ENCODE peak calls at places on chromosomes 7 and 10, in four cellular contexts. One of them, this sample, is unnamed.

GRCh38 chr10:112634096-112634830 is 187.2 kb downstream of the VTI1A start:
- DNase-seq in AG09309: no peak
- DNase-seq in tibial nerve: no peak
- DNase-seq in keratinocyte: no peak
- DNase-seq in this sample: no peak

GRCh38 chr10:23918839-23919238 is 290.1 kb upstream of the KIAA1217 start:
- DNase-seq in AG09309: no peak
- DNase-seq in tibial nerve: no peak
- DNase-seq in keratinocyte: no peak
- DNase-seq in this sample: no peak

GRCh38 chr10:58782876-58783859 is 270.5 kb downstream of the BICC1 start:
- DNase-seq in AG09309: peak
- DNase-seq in tibial nerve: no peak
- DNase-seq in keratinocyte: no peak
- DNase-seq in this sample: no peak

GRCh38 chr10:48205918-48206317 is 68.6 kb downstream of the FRMPD2 start:
- DNase-seq in AG09309: no peak
- DNase-seq in tibial nerve: no peak
- DNase-seq in keratinocyte: no peak
- DNase-seq in this sample: no peak

GRCh38 chr10:121337356-121337936 is 260.8 kb downstream of the FGFR2 start:
- DNase-seq in AG09309: no peak
- DNase-seq in tibial nerve: no peak
- DNase-seq in keratinocyte: no peak
- DNase-seq in this sample: no peak

GRCh38 chr7:147941316-147941715 is 649.2 kb upstream of the C7orf33 start:
- DNase-seq in AG09309: no peak
- DNase-seq in tibial nerve: no peak
- DNase-seq in keratinocyte: no peak
- DNase-seq in this sample: no peak

GRCh38 chr7:100407285-100408180 is 21.0 kb downstream of the ZCWPW1 start:
- DNase-seq in AG09309: peak
- DNase-seq in tibial nerve: no peak
- DNase-seq in keratinocyte: no peak
- DNase-seq in this sample: no peak

GRCh38 chr10:4053940-4054339 is 268.9 kb upstream of the KLF6 start:
- DNase-seq in AG09309: no peak
- DNase-seq in tibial nerve: no peak
- DNase-seq in keratinocyte: no peak
- DNase-seq in this sample: no peak

GRCh38 chr10:30708234-30708633 is 78.7 kb upstream of the LYZL2 start:
- DNase-seq in AG09309: no peak
- DNase-seq in tibial nerve: no peak
- DNase-seq in keratinocyte: no peak
- DNase-seq in this sample: no peak

GRCh38 chr7:135798104-135798503 is 49.5 kb upstream of the FAM180A start:
- DNase-seq in AG09309: no peak
- DNase-seq in tibial nerve: no peak
- DNase-seq in keratinocyte: no peak
- DNase-seq in this sample: no peak

GRCh38 chr7:70303309-70303708 is 705.0 kb downstream of the AUTS2 start:
- DNase-seq in AG09309: no peak
- DNase-seq in tibial nerve: no peak
- DNase-seq in keratinocyte: no peak
- DNase-seq in this sample: no peak

GRCh38 chr10:65941098-65941655 is 984.7 kb upstream of the LRRTM3 start:
- DNase-seq in AG09309: no peak
- DNase-seq in tibial nerve: no peak
- DNase-seq in keratinocyte: no peak
- DNase-seq in this sample: no peak

GRCh38 chr7:103637080-103637479 is 191.1 kb upstream of the SLC26A5 start:
- DNase-seq in AG09309: peak
- DNase-seq in tibial nerve: no peak
- DNase-seq in keratinocyte: peak
- DNase-seq in this sample: no peak

GRCh38 chr10:76647276-76647675 is 990.3 kb downstream of the KCNMA1 start:
- DNase-seq in AG09309: no peak
- DNase-seq in tibial nerve: no peak
- DNase-seq in keratinocyte: no peak
- DNase-seq in this sample: no peak

GRCh38 chr7:135575296-135575695 is 17.6 kb downstream of the NUP205 start:
- DNase-seq in AG09309: no peak
- DNase-seq in tibial nerve: no peak
- DNase-seq in keratinocyte: no peak
- DNase-seq in this sample: no peak

GRCh38 chr7:84857336-84857735 is 329.5 kb downstream of the SEMA3D start:
- DNase-seq in AG09309: no peak
- DNase-seq in tibial nerve: no peak
- DNase-seq in keratinocyte: no peak
- DNase-seq in this sample: no peak

GRCh38 chr10:73731588-73732375 is 12.4 kb upstream of the SEC24C start:
- DNase-seq in AG09309: no peak
- DNase-seq in tibial nerve: no peak
- DNase-seq in keratinocyte: no peak
- DNase-seq in this sample: no peak
- H3K4me3 ChIP-seq in AG09309: no peak
- H3K4me3 ChIP-seq in tibial nerve: no peak
- H3K4me3 ChIP-seq in keratinocyte: no peak
- H3K4me3 ChIP-seq in this sample: peak

GRCh38 chr7:111532625-111533024 is 29.7 kb downstream of the IMMP2L start:
- DNase-seq in AG09309: no peak
- DNase-seq in tibial nerve: no peak
- DNase-seq in keratinocyte: no peak
- DNase-seq in this sample: no peak

GRCh38 chr7:111535142-111535541 is 27.1 kb downstream of the IMMP2L start:
- DNase-seq in AG09309: no peak
- DNase-seq in tibial nerve: no peak
- DNase-seq in keratinocyte: no peak
- DNase-seq in this sample: no peak

GRCh38 chr7:111530356-111530668 is 32.0 kb downstream of the IMMP2L start:
- DNase-seq in AG09309: no peak
- DNase-seq in tibial nerve: no peak
- DNase-seq in keratinocyte: no peak
- DNase-seq in this sample: no peak

GRCh38 chr7:111529507-111530355 is 32.6 kb downstream of the IMMP2L start:
- DNase-seq in AG09309: peak
- DNase-seq in tibial nerve: no peak
- DNase-seq in keratinocyte: no peak
- DNase-seq in this sample: no peak

DNA sequence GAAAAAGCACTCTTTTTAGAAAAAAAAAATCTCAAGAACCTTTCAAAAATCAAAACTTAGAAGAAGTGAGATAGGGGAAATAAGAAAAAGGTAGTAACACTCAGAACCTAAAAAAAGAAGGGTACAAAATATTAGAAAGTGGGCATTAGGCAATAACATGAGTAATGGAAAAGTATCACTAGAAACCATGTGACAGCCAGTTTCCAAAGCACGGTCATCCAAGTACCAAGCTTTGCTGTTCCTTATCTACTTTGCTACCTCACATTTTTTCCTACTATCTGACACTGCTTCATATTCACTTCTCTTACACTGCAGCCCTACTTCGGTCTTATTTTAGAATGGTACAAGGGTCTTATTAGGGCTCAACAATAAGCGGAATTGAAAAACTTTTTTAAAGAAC is 30.3 kb downstream of the IMMP2L start:
- DNase-seq in AG09309: no peak
- DNase-seq in tibial nerve: no peak
- DNase-seq in keratinocyte: no peak
- DNase-seq in this sample: no peak
- TF ChIP-seq CTCF in AG09309: no peak
- TF ChIP-seq CTCF in tibial nerve: no peak
- TF ChIP-seq CTCF in keratinocyte: no peak
- TF ChIP-seq CTCF in this sample: no peak

GRCh38 chr10:24920907-24921881 is 31.2 kb downstream of the PRTFDC1 start:
- DNase-seq in AG09309: peak
- DNase-seq in tibial nerve: no peak
- DNase-seq in keratinocyte: no peak
- DNase-seq in this sample: peak
- H3K4me3 ChIP-seq in AG09309: no peak
- H3K4me3 ChIP-seq in tibial nerve: no peak
- H3K4me3 ChIP-seq in keratinocyte: no peak
- H3K4me3 ChIP-seq in this sample: no peak

GRCh38 chr7:157136372-157136771 is 2.4 kb upstream of the UBE3C start:
- DNase-seq in AG09309: peak
- DNase-seq in tibial nerve: no peak
- DNase-seq in keratinocyte: peak
- DNase-seq in this sample: no peak
- TF ChIP-seq CTCF in AG09309: peak
- TF ChIP-seq CTCF in tibial nerve: no peak
- TF ChIP-seq CTCF in keratinocyte: peak
- TF ChIP-seq CTCF in this sample: no peak

GRCh38 chr7:73770860-73771665 is 993 bp upstream of the CLDN3 start:
- DNase-seq in AG09309: no peak
- DNase-seq in tibial nerve: no peak
- DNase-seq in keratinocyte: no peak
- DNase-seq in this sample: no peak

GRCh38 chr7:73768661-73769480 is 1.2 kb downstream of the CLDN3 start:
- DNase-seq in AG09309: no peak
- DNase-seq in tibial nerve: no peak
- DNase-seq in keratinocyte: no peak
- DNase-seq in this sample: no peak

GRCh38 chr7:73769481-73770001 is 529 bp downstream of the CLDN3 start:
- DNase-seq in AG09309: no peak
- DNase-seq in tibial nerve: no peak
- DNase-seq in keratinocyte: no peak
- DNase-seq in this sample: no peak

GRCh38 chr7:73766556-73767229 is 3.4 kb downstream of the CLDN3 start:
- DNase-seq in AG09309: no peak
- DNase-seq in tibial nerve: no peak
- DNase-seq in keratinocyte: no peak
- DNase-seq in this sample: no peak

DNA sequence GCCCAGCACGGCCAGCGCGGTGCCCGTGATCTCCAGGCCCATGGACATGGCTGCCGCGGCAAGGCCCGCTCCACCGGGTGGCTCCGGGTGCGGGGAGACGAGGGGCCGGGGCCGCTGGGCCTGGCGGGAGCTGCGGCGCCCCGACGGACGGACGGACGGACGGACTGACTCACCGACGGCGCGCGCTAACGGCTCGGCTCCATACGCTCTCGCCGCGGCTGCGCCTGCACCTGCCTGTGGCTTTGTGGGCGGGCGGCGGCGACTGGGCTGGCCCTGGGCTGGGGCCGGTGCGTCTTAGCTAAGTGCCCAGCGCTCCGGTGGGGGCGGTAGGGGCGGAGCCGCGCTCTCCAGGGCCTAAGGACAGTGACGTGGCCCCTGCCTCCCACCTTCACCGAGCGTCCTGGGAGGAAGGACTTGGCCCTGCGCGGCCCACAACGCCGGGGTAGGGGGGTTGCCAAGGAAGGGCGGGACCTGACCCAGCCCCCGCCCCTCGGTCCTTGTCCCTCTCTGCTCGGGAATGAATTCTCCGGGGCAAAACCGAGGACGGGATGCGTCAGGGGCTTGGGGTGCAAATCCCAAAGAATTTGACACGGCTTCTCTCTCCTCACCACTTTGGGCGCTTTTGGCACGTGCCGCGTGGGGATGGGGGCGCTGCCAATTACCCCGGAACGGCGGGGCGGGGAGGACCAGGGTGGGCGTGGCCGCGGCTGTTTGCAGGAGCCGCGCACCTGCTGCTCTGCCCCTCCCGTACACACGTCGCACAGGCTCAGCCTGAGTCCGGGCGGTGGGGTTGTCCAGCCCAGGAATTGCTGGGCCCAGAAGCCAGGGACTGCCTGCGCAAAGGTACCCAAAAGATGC is at the start of gene CLDN3:
- DNase-seq in AG09309: no peak
- DNase-seq in tibial nerve: no peak
- DNase-seq in keratinocyte: no peak
- DNase-seq in this sample: no peak
- H3K4me3 ChIP-seq in AG09309: no peak
- H3K4me3 ChIP-seq in tibial nerve: no peak
- H3K4me3 ChIP-seq in keratinocyte: no peak
- H3K4me3 ChIP-seq in this sample: peak

GRCh38 chr7:7329321-7329720 is 147.0 kb downstream of the C1GALT1 start:
- DNase-seq in AG09309: no peak
- DNase-seq in tibial nerve: no peak
- DNase-seq in keratinocyte: no peak
- DNase-seq in this sample: no peak

GRCh38 chr7:7333610-7334009 is 151.3 kb downstream of the C1GALT1 start:
- DNase-seq in AG09309: no peak
- DNase-seq in tibial nerve: no peak
- DNase-seq in keratinocyte: no peak
- DNase-seq in this sample: no peak

GRCh38 chr7:7327423-7327822 is 145.1 kb downstream of the C1GALT1 start:
- DNase-seq in AG09309: no peak
- DNase-seq in tibial nerve: no peak
- DNase-seq in keratinocyte: no peak
- DNase-seq in this sample: no peak

GRCh38 chr7:7331523-7331922 is 149.2 kb downstream of the C1GALT1 start:
- DNase-seq in AG09309: no peak
- DNase-seq in tibial nerve: no peak
- DNase-seq in keratinocyte: no peak
- DNase-seq in this sample: no peak

GRCh38 chr7:7330997-7331396 is 148.7 kb downstream of the C1GALT1 start:
- DNase-seq in AG09309: no peak
- DNase-seq in tibial nerve: no peak
- DNase-seq in keratinocyte: no peak
- DNase-seq in this sample: no peak
- TF ChIP-seq CTCF in AG09309: no peak
- TF ChIP-seq CTCF in tibial nerve: no peak
- TF ChIP-seq CTCF in keratinocyte: no peak
- TF ChIP-seq CTCF in this sample: no peak

GRCh38 chr10:43606323-43607198 is at the start of gene ZNF485:
- DNase-seq in AG09309: no peak
- DNase-seq in tibial nerve: peak
- DNase-seq in keratinocyte: no peak
- DNase-seq in this sample: peak

GRCh38 chr10:43610636-43611035 is 4.4 kb downstream of the ZNF485 start:
- DNase-seq in AG09309: no peak
- DNase-seq in tibial nerve: no peak
- DNase-seq in keratinocyte: no peak
- DNase-seq in this sample: no peak

GRCh38 chr10:43605850-43606322 is 352 bp upstream of the ZNF485 start:
- DNase-seq in AG09309: no peak
- DNase-seq in tibial nerve: no peak
- DNase-seq in keratinocyte: no peak
- DNase-seq in this sample: no peak

DNA sequence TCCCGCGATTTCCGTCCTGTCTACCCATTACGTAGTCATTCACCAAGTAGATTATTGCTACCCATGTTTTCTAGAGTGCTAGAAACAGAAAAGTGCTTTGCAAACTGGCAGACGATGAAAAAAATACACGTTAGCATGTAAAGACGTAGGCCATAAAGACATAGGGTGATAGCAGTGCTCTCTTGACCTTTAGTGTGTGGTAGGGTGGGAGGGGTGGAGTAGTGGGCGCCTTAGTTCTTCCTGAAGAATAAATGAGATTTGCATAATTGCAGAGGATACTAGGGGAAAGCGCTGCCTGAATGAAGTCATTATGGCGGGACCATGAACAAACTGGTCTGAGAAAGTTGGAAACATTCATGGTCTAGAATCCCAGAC is 948 bp downstream of the ZNF485 start:
- DNase-seq in AG09309: no peak
- DNase-seq in tibial nerve: no peak
- DNase-seq in keratinocyte: no peak
- DNase-seq in this sample: no peak
- H3K4me3 ChIP-seq in AG09309: peak
- H3K4me3 ChIP-seq in tibial nerve: no peak
- H3K4me3 ChIP-seq in keratinocyte: peak
- H3K4me3 ChIP-seq in this sample: peak

This sample was measured in ascending aorta.